ENCODE peak calls at places on chromosomes 3 and 15, in seven cellular contexts. One of them, this sample, is unnamed.

GRCh38 chr15:33218071-33218491 is 23.6 kb upstream of the FMN1 start:
- DNase-seq in erythroblast: no peak
- DNase-seq in transverse colon: no peak
- DNase-seq in HepG2: no peak
- DNase-seq in spleen: no peak
- DNase-seq in vagina: no peak
- DNase-seq in GM12891: no peak
- DNase-seq in this sample: no peak

GRCh38 chr15:89963301-89964288 is 37.5 kb upstream of the ZNF710 start:
- DNase-seq in spleen: peak; percentile 81
- DNase-seq in transverse colon: no peak
- DNase-seq in GM12891: no peak
- DNase-seq in vagina: no peak
- DNase-seq in erythroblast: no peak
- DNase-seq in HepG2: no peak
- DNase-seq in this sample: no peak

GRCh38 chr15:67068724-67069400 is 3.5 kb downstream of the SMAD3 start:
- DNase-seq in HepG2: no peak
- DNase-seq in spleen: no peak
- DNase-seq in GM12891: no peak
- DNase-seq in erythroblast: peak; percentile 51
- DNase-seq in transverse colon: no peak
- DNase-seq in vagina: no peak
- DNase-seq in this sample: no peak

GRCh38 chr15:88990185-88990679 is 77.1 kb upstream of the MFGE8 start:
- DNase-seq in GM12891: no peak
- DNase-seq in HepG2: no peak
- DNase-seq in vagina: no peak
- DNase-seq in erythroblast: no peak
- DNase-seq in transverse colon: no peak
- DNase-seq in spleen: no peak
- DNase-seq in this sample: no peak

GRCh38 chr15:75420698-75421097 is 30.8 kb downstream of the SIN3A start:
- DNase-seq in erythroblast: no peak
- DNase-seq in HepG2: no peak
- DNase-seq in transverse colon: no peak
- DNase-seq in GM12891: no peak
- DNase-seq in vagina: no peak
- DNase-seq in spleen: no peak
- DNase-seq in this sample: no peak

GRCh38 chr15:63029701-63030100 is 12.8 kb upstream of the TPM1 start:
- DNase-seq in HepG2: no peak
- DNase-seq in erythroblast: no peak
- DNase-seq in GM12891: no peak
- DNase-seq in vagina: no peak
- DNase-seq in spleen: no peak
- DNase-seq in transverse colon: no peak
- DNase-seq in this sample: no peak

GRCh38 chr15:53404930-53405493 is 354.5 kb downstream of the WDR72 start:
- DNase-seq in transverse colon: no peak
- DNase-seq in HepG2: no peak
- DNase-seq in GM12891: no peak
- DNase-seq in spleen: no peak
- DNase-seq in vagina: no peak
- DNase-seq in erythroblast: no peak
- DNase-seq in this sample: no peak

GRCh38 chr3:114144909-114145688 is 33.8 kb downstream of the DRD3 start:
- DNase-seq in erythroblast: no peak
- DNase-seq in vagina: no peak
- DNase-seq in spleen: no peak
- DNase-seq in GM12891: no peak
- DNase-seq in transverse colon: no peak
- DNase-seq in HepG2: no peak
- DNase-seq in this sample: peak; percentile 54

GRCh38 chr3:189687475-189687874 is 56.3 kb downstream of the TP63 start:
- DNase-seq in vagina: no peak
- DNase-seq in erythroblast: no peak
- DNase-seq in HepG2: no peak
- DNase-seq in transverse colon: no peak
- DNase-seq in GM12891: no peak
- DNase-seq in spleen: no peak
- DNase-seq in this sample: no peak
- TF ChIP-seq POLR2A in vagina: no peak
- TF ChIP-seq POLR2A in erythroblast: no peak
- TF ChIP-seq POLR2A in HepG2: no peak
- TF ChIP-seq POLR2A in transverse colon: no peak
- TF ChIP-seq POLR2A in GM12891: no peak
- TF ChIP-seq POLR2A in spleen: no peak
- TF ChIP-seq POLR2A in this sample: no peak

GRCh38 chr15:69930754-69931153 is 167.0 kb downstream of the TLE3 start:
- DNase-seq in HepG2: no peak
- DNase-seq in transverse colon: no peak
- DNase-seq in vagina: no peak
- DNase-seq in erythroblast: no peak
- DNase-seq in spleen: no peak
- DNase-seq in GM12891: no peak
- DNase-seq in this sample: no peak
- TF ChIP-seq POLR2A in HepG2: no peak
- TF ChIP-seq POLR2A in transverse colon: no peak
- TF ChIP-seq POLR2A in vagina: no peak
- TF ChIP-seq POLR2A in erythroblast: no peak
- TF ChIP-seq POLR2A in spleen: no peak
- TF ChIP-seq POLR2A in GM12891: no peak
- TF ChIP-seq POLR2A in this sample: no peak

DNA sequence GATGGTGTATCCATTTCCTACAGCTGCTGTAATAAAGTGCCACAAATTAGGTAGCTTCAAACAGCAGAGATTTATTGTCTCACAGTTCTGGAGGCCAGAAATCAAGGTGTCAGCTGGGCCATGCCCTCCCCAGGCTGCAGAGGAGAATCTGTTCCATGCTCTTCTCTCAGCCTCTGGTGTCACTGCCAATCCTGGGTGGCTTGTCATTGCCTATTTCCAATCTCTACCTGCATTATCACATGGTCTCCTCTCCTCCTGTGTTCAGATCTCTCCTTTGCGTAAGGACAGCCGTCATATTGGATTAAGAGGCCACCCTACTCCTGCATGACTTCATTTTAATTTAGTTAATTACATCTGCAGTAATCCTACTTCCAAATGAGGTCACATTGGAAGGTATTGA is 169.2 kb downstream of the MINAR1 start:
- DNase-seq in vagina: no peak
- DNase-seq in transverse colon: no peak
- DNase-seq in spleen: no peak
- DNase-seq in erythroblast: no peak
- DNase-seq in GM12891: no peak
- DNase-seq in HepG2: no peak
- DNase-seq in this sample: no peak
- TF ChIP-seq POLR2A in vagina: no peak
- TF ChIP-seq POLR2A in transverse colon: no peak
- TF ChIP-seq POLR2A in spleen: no peak
- TF ChIP-seq POLR2A in erythroblast: no peak
- TF ChIP-seq POLR2A in GM12891: no peak
- TF ChIP-seq POLR2A in HepG2: no peak
- TF ChIP-seq POLR2A in this sample: no peak

GRCh38 chr3:72847751-72848702 is at the start of gene SHQ1:
- DNase-seq in HepG2: peak; percentile 91
- DNase-seq in erythroblast: peak; percentile 95
- DNase-seq in GM12891: peak; percentile 63
- DNase-seq in spleen: peak; percentile 98
- DNase-seq in vagina: no peak
- DNase-seq in transverse colon: peak; percentile 98
- DNase-seq in this sample: peak; percentile 85
- TF ChIP-seq POLR2A in HepG2: peak; percentile 88
- TF ChIP-seq POLR2A in erythroblast: peak; percentile 72
- TF ChIP-seq POLR2A in GM12891: peak; percentile 66
- TF ChIP-seq POLR2A in spleen: no peak
- TF ChIP-seq POLR2A in vagina: no peak
- TF ChIP-seq POLR2A in transverse colon: peak; percentile 25
- TF ChIP-seq POLR2A in this sample: peak; percentile 90

DNA sequence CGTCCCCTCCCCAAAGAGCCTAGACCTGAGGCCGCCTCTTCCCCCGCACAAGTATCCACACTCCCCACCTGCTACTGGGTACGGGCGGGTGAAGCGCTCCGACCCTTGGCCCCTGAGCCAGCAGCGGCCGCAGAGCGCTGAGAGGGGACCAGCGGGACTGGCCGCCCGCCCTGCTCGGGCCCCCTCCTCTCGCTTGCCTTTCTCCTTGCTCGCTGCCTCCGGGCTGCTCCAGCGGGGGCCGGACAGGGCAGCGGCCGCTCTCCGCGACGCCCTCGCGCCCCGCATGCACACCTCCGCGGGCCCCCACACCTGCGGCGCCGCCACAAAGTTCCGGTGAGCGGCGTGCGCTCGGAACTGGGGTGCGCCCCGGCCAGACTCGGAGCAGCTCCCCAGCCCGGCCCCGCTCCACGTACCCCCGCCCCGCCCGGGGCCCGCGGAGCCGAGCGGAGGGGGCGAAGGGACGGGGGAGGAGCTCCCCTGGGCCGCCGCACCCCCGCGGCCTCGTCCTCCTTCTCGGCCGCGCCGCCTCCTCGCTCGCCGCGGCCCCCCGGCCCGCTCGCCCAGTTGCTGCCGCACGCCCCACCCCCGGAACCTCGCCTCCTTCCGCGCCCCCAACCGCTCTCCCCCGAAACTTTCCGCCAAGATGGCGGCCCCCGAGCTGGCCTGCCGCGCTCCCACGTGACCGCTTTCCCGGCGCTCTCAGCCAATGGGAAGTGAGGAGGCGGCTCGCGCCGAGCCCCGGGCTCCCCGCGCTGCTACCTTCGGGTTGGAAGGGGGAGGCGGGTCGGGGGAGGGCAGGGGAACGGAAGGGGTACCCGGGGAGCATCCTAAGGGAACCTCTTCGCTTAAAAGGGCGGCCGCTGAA is 704 bp downstream of the DLG1 start:
- DNase-seq in erythroblast: peak; percentile 89
- DNase-seq in transverse colon: peak; percentile 92
- DNase-seq in GM12891: peak; percentile 87
- DNase-seq in spleen: peak; percentile 97
- DNase-seq in HepG2: peak; percentile 80
- DNase-seq in vagina: no peak
- DNase-seq in this sample: peak; percentile 86
- TF ChIP-seq POLR2A in erythroblast: no peak
- TF ChIP-seq POLR2A in transverse colon: peak; percentile 31
- TF ChIP-seq POLR2A in GM12891: no peak
- TF ChIP-seq POLR2A in spleen: no peak
- TF ChIP-seq POLR2A in HepG2: peak; percentile 49
- TF ChIP-seq POLR2A in vagina: no peak
- TF ChIP-seq POLR2A in this sample: peak; percentile 39

DNA sequence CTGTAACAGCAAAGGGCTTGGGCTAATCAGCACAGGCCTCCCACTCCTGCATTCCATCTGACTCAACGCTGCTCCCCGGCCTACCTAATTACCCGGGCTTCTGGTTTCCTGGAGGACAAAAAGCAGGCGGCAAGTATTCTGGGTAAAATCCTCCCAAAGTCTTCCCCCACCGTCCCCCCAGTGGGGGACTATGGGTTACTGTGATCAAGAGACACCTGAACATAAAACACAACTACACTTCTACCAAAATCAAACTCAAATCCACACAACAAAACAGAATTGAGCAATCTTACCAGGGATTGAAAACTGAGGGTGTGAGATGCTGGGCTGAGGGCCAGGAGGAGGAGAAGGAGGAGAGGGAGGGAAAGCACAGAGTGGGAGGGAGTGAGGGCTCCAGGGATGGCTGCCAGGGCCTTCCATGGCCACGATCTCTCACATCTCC is 8.9 kb upstream of the NCKIPSD start:
- DNase-seq in erythroblast: no peak
- DNase-seq in vagina: no peak
- DNase-seq in HepG2: no peak
- DNase-seq in GM12891: no peak
- DNase-seq in transverse colon: peak; percentile 65
- DNase-seq in spleen: peak; percentile 47
- DNase-seq in this sample: peak; percentile 81
- TF ChIP-seq POLR2A in erythroblast: no peak
- TF ChIP-seq POLR2A in vagina: no peak
- TF ChIP-seq POLR2A in HepG2: no peak
- TF ChIP-seq POLR2A in GM12891: no peak
- TF ChIP-seq POLR2A in transverse colon: no peak
- TF ChIP-seq POLR2A in spleen: no peak
- TF ChIP-seq POLR2A in this sample: no peak

DNA sequence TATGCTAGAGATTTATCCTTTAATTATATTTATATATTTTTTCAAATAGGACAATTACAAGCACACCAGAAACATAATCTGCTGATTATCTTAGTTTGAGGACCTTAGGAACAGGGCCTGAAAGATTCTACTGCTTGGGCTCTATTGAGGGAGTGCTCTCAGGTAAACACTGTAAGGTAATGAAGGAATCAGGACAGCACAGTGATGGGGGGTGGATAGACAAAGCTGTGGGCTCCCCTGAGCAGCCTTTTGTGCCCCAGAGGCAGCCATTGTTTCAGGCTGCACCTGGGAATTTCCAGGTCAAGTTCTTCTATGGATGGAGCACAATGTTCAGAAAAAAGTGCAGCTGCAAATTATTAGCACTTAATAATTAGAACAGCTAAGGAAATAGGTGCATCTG is 848.0 kb upstream of the CADM2 start:
- DNase-seq in HepG2: no peak
- DNase-seq in transverse colon: no peak
- DNase-seq in vagina: no peak
- DNase-seq in GM12891: no peak
- DNase-seq in spleen: no peak
- DNase-seq in erythroblast: no peak
- DNase-seq in this sample: no peak
- TF ChIP-seq POLR2A in HepG2: no peak
- TF ChIP-seq POLR2A in transverse colon: no peak
- TF ChIP-seq POLR2A in vagina: no peak
- TF ChIP-seq POLR2A in GM12891: no peak
- TF ChIP-seq POLR2A in spleen: no peak
- TF ChIP-seq POLR2A in erythroblast: no peak
- TF ChIP-seq POLR2A in this sample: no peak

GRCh38 chr3:154571827-154572226 is 141.8 kb upstream of the GPR149 start:
- DNase-seq in erythroblast: no peak
- DNase-seq in spleen: no peak
- DNase-seq in GM12891: no peak
- DNase-seq in transverse colon: no peak
- DNase-seq in HepG2: no peak
- DNase-seq in vagina: no peak
- DNase-seq in this sample: no peak
- TF ChIP-seq POLR2A in erythroblast: no peak
- TF ChIP-seq POLR2A in spleen: no peak
- TF ChIP-seq POLR2A in GM12891: no peak
- TF ChIP-seq POLR2A in transverse colon: no peak
- TF ChIP-seq POLR2A in HepG2: no peak
- TF ChIP-seq POLR2A in vagina: no peak
- TF ChIP-seq POLR2A in this sample: no peak

GRCh38 chr3:190174471-190174870 is 53.8 kb upstream of the P3H2 start:
- DNase-seq in HepG2: no peak
- DNase-seq in erythroblast: no peak
- DNase-seq in vagina: no peak
- DNase-seq in spleen: no peak
- DNase-seq in transverse colon: no peak
- DNase-seq in GM12891: no peak
- DNase-seq in this sample: no peak
- TF ChIP-seq POLR2A in HepG2: no peak
- TF ChIP-seq POLR2A in erythroblast: no peak
- TF ChIP-seq POLR2A in vagina: no peak
- TF ChIP-seq POLR2A in spleen: no peak
- TF ChIP-seq POLR2A in transverse colon: no peak
- TF ChIP-seq POLR2A in GM12891: no peak
- TF ChIP-seq POLR2A in this sample: no peak